ENCODE peak calls at places on chromosomes 11 and 22, in ten cellular contexts. Q is psoas muscle, M is HepG2, L is GM23338, C is breast epithelium, D is aorta, V is hepatocyte, J is GM23248, H is upper lobe of right lung, B is endodermal cell. A is an unnamed sample. For H3K27me3 and H3K4me1, the result is how much of the 10 kb centered on the place peaks cover.

GRCh38 chr11:65777821-65778361 is 2.9 kb downstream of the AP5B1 start:
- DNase-seq in Q (no peak), M (no peak), L (no peak), C (peak), D (no peak), V (peak), J (no peak), H (peak), B (peak), A (no peak)

GRCh38 chr22:34214372-34214771 is 294.1 kb upstream of the LARGE1 start:
- DNase-seq in Q (no peak), M (no peak), L (no peak), C (no peak), D (no peak), V (no peak), J (no peak), H (no peak), B (no peak), A (no peak)

GRCh38 chr11:105665281-105665680 is 55.4 kb downstream of the GRIA4 start:
- DNase-seq in Q (no peak), M (no peak), L (peak), C (no peak), D (no peak), V (no peak), J (no peak), H (no peak), B (no peak), A (no peak)

GRCh38 chr11:20464566-20464965 is 77.0 kb downstream of the PRMT3 start:
- DNase-seq in Q (no peak), M (no peak), L (no peak), C (no peak), D (no peak), V (no peak), J (no peak), H (no peak), B (no peak), A (no peak)

GRCh38 chr11:121510438-121510837 is 57.7 kb upstream of the SORL1-AS1 start:
- DNase-seq in Q (no peak), M (no peak), L (no peak), C (no peak), D (no peak), V (no peak), J (no peak), H (no peak), B (no peak), A (no peak)

GRCh38 chr11:91946397-91947090 is 278.1 kb upstream of the FAT3 start:
- DNase-seq in Q (no peak), M (no peak), L (no peak), C (no peak), D (no peak), V (no peak), J (no peak), H (no peak), B (no peak), A (no peak)

GRCh38 chr11:8325905-8326304 is 62.2 kb upstream of the LMO1 start:
- DNase-seq in Q (no peak), M (no peak), L (peak), C (no peak), D (peak), V (no peak), J (no peak), H (no peak), B (peak), A (no peak)

GRCh38 chr11:8871283-8871775 is 39.7 kb upstream of the AKIP1 start:
- DNase-seq in Q (peak), M (peak), L (peak), C (peak), D (peak), V (peak), J (peak), H (peak), B (peak), A (peak)

GRCh38 chr22:39289445-39290247 is 29.8 kb downstream of the RPL3 start:
- DNase-seq in Q (no peak), M (no peak), L (no peak), C (no peak), D (no peak), V (no peak), J (no peak), H (no peak), B (peak), A (no peak)

GRCh38 chr11:71268706-71269321 is 16.4 kb upstream of the SHANK2 start:
- DNase-seq in Q (no peak), M (peak), L (no peak), C (no peak), D (no peak), V (no peak), J (no peak), H (peak), B (peak), A (no peak)

GRCh38 chr11:49851971-49852389 is 100.2 kb upstream of the OR4C13 start:
- DNase-seq in Q (no peak), M (no peak), L (no peak), C (no peak), D (no peak), V (no peak), J (no peak), H (no peak), B (no peak), A (no peak)

GRCh38 chr11:104152941-104153340 is 11.0 kb downstream of the PDGFD start:
- DNase-seq in Q (no peak), M (no peak), L (no peak), C (no peak), D (no peak), V (no peak), J (no peak), H (no peak), B (no peak), A (no peak)

GRCh38 chr22:42366815-42367581 is 65.2 kb downstream of the NFAM1 start:
- DNase-seq in Q (peak), M (no peak), L (no peak), C (peak), D (peak), V (no peak), J (no peak), H (no peak), B (no peak), A (no peak)

GRCh38 chr22:37258810-37259472 is 14.9 kb upstream of the RAC2 start:
- DNase-seq in Q (no peak), M (no peak), L (peak), C (no peak), D (peak), V (no peak), J (no peak), H (peak), B (peak), A (no peak)

GRCh38 chr11:29217901-29218300 is 798.9 kb downstream of the KCNA4 start:
- DNase-seq in Q (no peak), M (no peak), L (no peak), C (no peak), D (no peak), V (no peak), J (no peak), H (no peak), B (no peak), A (no peak)

GRCh38 chr11:116788534-116788933 is 711 bp upstream of the ZPR1 start:
- DNase-seq in Q (no peak), M (no peak), L (no peak), C (no peak), D (no peak), V (no peak), J (no peak), H (no peak), B (no peak), A (no peak)

GRCh38 chr22:47548953-47549740 is 786.7 kb downstream of the TBC1D22A start:
- DNase-seq in Q (no peak), M (no peak), L (no peak), C (no peak), D (no peak), V (no peak), J (no peak), H (no peak), B (no peak), A (no peak)

GRCh38 chr11:10674991-10675440 is 18.5 kb downstream of the IRAG1 start:
- DNase-seq in Q (peak), M (no peak), L (peak), C (no peak), D (peak), V (no peak), J (peak), H (no peak), B (peak), A (peak)

GRCh38 chr11:73011126-73011817 is 130.8 kb downstream of the FCHSD2 start:
- DNase-seq in Q (no peak), M (no peak), L (peak), C (no peak), D (no peak), V (no peak), J (no peak), H (no peak), B (no peak), A (no peak)

GRCh38 chr11:65504671-65505433 is 6.0 kb downstream of the MALAT1 start:
- DNase-seq in Q (no peak), M (no peak), L (no peak), C (no peak), D (peak), V (no peak), J (peak), H (no peak), B (peak), A (no peak)

GRCh38 chr11:116224154-116224888 is 548.5 kb downstream of the BUD13 start:
- DNase-seq in Q (peak), M (peak), L (peak), C (no peak), D (no peak), V (peak), J (peak), H (no peak), B (peak), A (no peak)

GRCh38 chr11:69787457-69787856 is 12.3 kb upstream of the FGF4 start:
- DNase-seq in Q (no peak), M (no peak), L (no peak), C (no peak), D (no peak), V (no peak), J (no peak), H (no peak), B (peak), A (no peak)

GRCh38 chr11:122775675-122776271 is 62.5 kb upstream of the CRTAM start:
- DNase-seq in Q (no peak), M (no peak), L (no peak), C (no peak), D (no peak), V (no peak), J (no peak), H (no peak), B (no peak), A (no peak)

GRCh38 chr22:38981005-38981658 is 1.0 kb upstream of the APOBEC3B start:
- DNase-seq in Q (no peak), M (peak), L (peak), C (no peak), D (peak), V (peak), J (peak), H (no peak), B (peak), A (no peak)

GRCh38 chr11:8766043-8766992 is 83.7 kb downstream of the RPL27A start:
- DNase-seq in Q (no peak), M (no peak), L (peak), C (no peak), D (no peak), V (no peak), J (peak), H (no peak), B (peak), A (no peak)

GRCh38 chr22:38291201-38291777 is 18.5 kb upstream of the TMEM184B start:
- DNase-seq in Q (no peak), M (no peak), L (no peak), C (no peak), D (no peak), V (peak), J (no peak), H (no peak), B (no peak), A (peak)

GRCh38 chr11:86517557-86517956 is 142.9 kb downstream of the CCDC81 start:
- DNase-seq in Q (no peak), M (no peak), L (no peak), C (no peak), D (no peak), V (no peak), J (no peak), H (no peak), B (no peak), A (no peak)

GRCh38 chr11:78676026-78676557 is 101.4 kb upstream of the NARS2 start:
- DNase-seq in Q (no peak), M (no peak), L (no peak), C (no peak), D (no peak), V (no peak), J (no peak), H (no peak), B (no peak), A (no peak)

GRCh38 chr11:78669249-78669648 is 94.6 kb upstream of the NARS2 start:
- DNase-seq in Q (no peak), M (no peak), L (no peak), C (no peak), D (no peak), V (no peak), J (no peak), H (no peak), B (no peak), A (no peak)

GRCh38 chr11:78667462-78667861 is 92.8 kb upstream of the NARS2 start:
- DNase-seq in Q (no peak), M (no peak), L (no peak), C (no peak), D (no peak), V (no peak), J (no peak), H (no peak), B (no peak), A (no peak)

GRCh38 chr11:78672850-78673641 is 98.4 kb upstream of the NARS2 start:
- DNase-seq in Q (no peak), M (no peak), L (no peak), C (no peak), D (no peak), V (no peak), J (no peak), H (no peak), B (no peak), A (no peak)
- H3K27me3 ChIP-seq in Q (under half), M (under half), L (under half), C (under half), D (under half), V (under half), J (under half), H (under half), B (under half), A (under half)

GRCh38 chr22:26480611-26480932 is 3.0 kb downstream of the HPS4 start:
- DNase-seq in Q (no peak), M (no peak), L (no peak), C (no peak), D (no peak), V (no peak), J (no peak), H (no peak), B (no peak), A (no peak)
- H3K4me1 ChIP-seq in Q (half or more), M (half or more), L (under half), C (under half), D (under half), V (under half), J (under half), H (half or more), B (under half), A (half or more)

DNA sequence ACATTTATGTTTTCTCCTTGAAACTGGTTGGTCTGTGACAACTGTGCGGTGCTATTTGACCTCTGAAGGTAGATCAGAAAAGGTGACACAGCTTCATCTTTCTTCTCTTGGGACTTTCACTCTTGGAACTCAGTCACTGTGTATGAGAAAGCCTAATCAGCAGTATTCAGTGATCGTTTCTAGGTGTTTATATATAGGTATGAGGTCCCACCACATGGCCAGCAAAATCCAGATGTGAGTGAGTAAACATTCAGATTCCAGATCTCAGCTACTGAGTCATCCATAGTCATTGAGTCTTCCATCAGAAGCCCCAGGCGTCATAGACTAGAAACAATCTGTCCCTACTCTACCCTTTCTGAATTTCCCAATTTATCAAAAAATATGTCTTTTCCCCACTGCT is 117.3 kb upstream of the CTSC start:
- DNase-seq in Q (no peak), M (no peak), L (no peak), C (no peak), D (no peak), V (no peak), J (peak), H (no peak), B (no peak), A (no peak)
- H3K27ac ChIP-seq in Q (no peak), M (no peak), L (no peak), C (no peak), D (no peak), V (no peak), J (no peak), H (no peak), B (no peak), A (no peak)

GRCh38 chr11:45569776-45570175 is 95.6 kb downstream of the CHST1 start:
- DNase-seq in Q (no peak), M (no peak), L (no peak), C (no peak), D (no peak), V (no peak), J (no peak), H (no peak), B (no peak), A (no peak)

GRCh38 chr11:45578286-45578685 is 87.1 kb downstream of the CHST1 start:
- DNase-seq in Q (no peak), M (no peak), L (no peak), C (no peak), D (no peak), V (no peak), J (no peak), H (no peak), B (no peak), A (no peak)

GRCh38 chr11:45576461-45577215 is 88.8 kb downstream of the CHST1 start:
- DNase-seq in Q (no peak), M (no peak), L (no peak), C (no peak), D (no peak), V (no peak), J (peak), H (no peak), B (no peak), A (no peak)

GRCh38 chr11:45577755-45578154 is 87.7 kb downstream of the CHST1 start:
- DNase-seq in Q (no peak), M (no peak), L (peak), C (no peak), D (no peak), V (no peak), J (no peak), H (no peak), B (peak), A (no peak)

DNA sequence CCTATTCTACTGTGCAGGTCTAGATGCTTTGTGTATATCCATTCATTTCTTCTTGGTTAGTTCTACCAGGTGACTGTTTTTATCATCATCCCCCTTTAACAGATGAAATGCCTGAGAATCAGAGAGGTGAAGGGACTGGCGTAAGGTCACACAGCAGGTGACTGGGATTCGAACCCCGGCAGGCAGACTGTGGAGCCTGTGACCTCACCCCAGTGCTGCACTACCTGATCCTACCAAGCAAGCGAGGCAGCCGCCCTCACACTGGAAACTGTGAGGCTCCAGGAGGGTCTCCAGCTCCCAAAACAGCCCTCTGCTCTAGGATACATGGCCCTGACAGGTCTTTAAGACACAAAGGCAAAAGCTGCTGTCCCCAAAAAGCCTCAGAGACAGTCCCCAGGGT is 91.7 kb downstream of the CHST1 start:
- DNase-seq in Q (no peak), M (no peak), L (no peak), C (no peak), D (no peak), V (no peak), J (no peak), H (no peak), B (no peak), A (no peak)
- H3K27me3 ChIP-seq in Q (under half), M (under half), L (under half), C (under half), D (under half), V (under half), J (under half), H (under half), B (under half), A (half or more)

A was measured in heart right ventricle.